ENCODE peak calls at places on chromosomes 3 and 15, in five cellular contexts. G is trophoblast cell, L is esophagus muscularis mucosa, W is A549, D is GM23248. H is an unnamed sample.

GRCh38 chr3:22231061-22231460 is 480.1 kb upstream of the ZNF385D start:
- DNase-seq in L (no peak), D (peak), G (no peak), W (no peak), H (no peak)

GRCh38 chr3:72896996-72897757 is 9.3 kb downstream of the GXYLT2 start:
- DNase-seq in D (peak), W (no peak), G (no peak), L (no peak), H (no peak)

GRCh38 chr15:80587816-80588456 is 107.2 kb upstream of the ABHD17C start:
- DNase-seq in D (peak), G (peak), L (no peak), W (no peak), H (no peak)

GRCh38 chr3:71104090-71104489 is 479.4 kb downstream of the FOXP1 start:
- DNase-seq in W (peak), G (no peak), L (no peak), D (peak), H (no peak)

GRCh38 chr3:31733234-31733667 is 200.5 kb downstream of the STT3B start:
- DNase-seq in G (no peak), D (no peak), W (no peak), L (no peak), H (no peak)

GRCh38 chr15:67240235-67241131 is 14.0 kb downstream of the AAGAB start:
- DNase-seq in L (no peak), G (no peak), D (peak), W (peak), H (no peak)

GRCh38 chr15:42371125-42371524 is 11.8 kb downstream of the CAPN3 start:
- DNase-seq in L (no peak), D (peak), W (peak), G (no peak), H (no peak)

GRCh38 chr3:13229291-13229949 is 156.2 kb upstream of the IQSEC1 start:
- DNase-seq in D (peak), L (no peak), G (peak), W (peak), H (no peak)

GRCh38 chr15:93024716-93025624 is 64.0 kb downstream of the RGMA start:
- DNase-seq in D (no peak), W (no peak), G (no peak), L (no peak), H (no peak)

GRCh38 chr15:35932541-35932940 is 386.6 kb upstream of the DPH6 start:
- DNase-seq in L (no peak), D (no peak), W (no peak), G (no peak), H (no peak)

DNA sequence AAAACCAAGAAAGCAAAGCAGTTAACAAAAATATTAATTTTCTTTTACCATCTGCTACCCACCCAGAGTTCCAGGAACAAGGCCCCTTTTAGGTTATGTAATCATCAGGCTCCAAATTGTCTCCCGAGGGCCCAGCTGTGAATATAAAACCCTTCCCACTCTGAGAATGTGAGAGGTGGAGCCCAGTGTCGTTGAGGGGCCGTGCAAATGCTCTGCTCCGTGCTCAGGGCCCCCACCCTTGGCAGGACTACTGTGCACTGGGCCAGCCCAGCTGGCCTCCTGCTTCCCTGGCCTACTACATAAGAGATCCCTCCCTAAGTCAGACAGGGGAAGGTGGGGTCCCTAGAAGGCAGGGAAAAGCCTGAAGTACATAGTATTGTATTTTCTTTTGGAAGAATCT is 4.6 kb upstream of the CLEC3B start:
- DNase-seq in G (no peak), W (no peak), L (no peak), D (no peak), H (no peak)
- H3K27ac ChIP-seq in G (no peak), W (no peak), L (no peak), D (no peak), H (no peak)

GRCh38 chr3:151863611-151864010 is 9.8 kb upstream of the SUCNR1 start:
- DNase-seq in L (no peak), W (no peak), D (peak), G (no peak), H (no peak)

GRCh38 chr3:151869186-151869585 is 4.3 kb upstream of the SUCNR1 start:
- DNase-seq in L (no peak), D (no peak), W (no peak), G (no peak), H (no peak)

GRCh38 chr3:151859905-151860304 is 13.5 kb upstream of the SUCNR1 start:
- DNase-seq in G (no peak), W (peak), L (no peak), D (no peak), H (no peak)

GRCh38 chr3:151866711-151867410 is 6.6 kb upstream of the SUCNR1 start:
- DNase-seq in W (no peak), G (no peak), L (no peak), D (no peak), H (no peak)

DNA sequence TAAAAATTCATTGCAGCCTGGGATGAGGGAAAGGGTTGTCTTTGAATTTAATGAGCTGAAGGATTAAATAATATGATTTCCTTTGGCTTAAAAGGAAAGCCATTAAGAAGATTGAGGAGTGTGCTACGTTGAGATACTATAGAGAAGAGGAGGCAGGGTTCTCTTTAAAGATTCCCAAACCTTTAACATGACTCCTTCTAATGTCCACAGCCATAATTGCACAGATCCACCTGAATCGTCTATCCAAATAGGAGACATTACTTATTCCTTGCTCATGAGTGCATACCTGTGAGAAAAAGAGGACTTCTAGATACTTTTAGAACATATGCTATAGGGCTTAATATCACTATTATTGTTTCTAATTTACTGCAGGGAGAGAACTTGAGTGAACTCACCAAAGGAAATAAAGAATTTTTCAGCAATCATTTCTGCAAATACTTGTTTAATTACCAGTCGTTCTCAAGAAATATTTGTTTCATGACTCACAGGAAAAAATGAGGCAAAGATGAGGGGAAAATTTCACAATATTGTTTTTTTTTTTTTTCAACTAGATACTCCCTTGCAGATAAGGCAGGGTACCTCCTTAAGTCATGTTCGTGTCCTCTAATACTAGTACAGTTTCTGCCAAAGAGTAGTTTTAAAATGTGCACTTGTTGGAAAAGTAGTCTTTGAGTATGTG is 8.9 kb upstream of the SUCNR1 start:
- DNase-seq in L (no peak), W (peak), G (no peak), D (peak), H (peak)
- H3K27ac ChIP-seq in L (no peak), W (peak), G (no peak), D (peak), H (no peak)

GRCh38 chr15:58269455-58270414 is 131.6 kb downstream of the AQP9 start:
- DNase-seq in D (peak), L (no peak), G (no peak), W (peak), H (peak)
- H3K27ac ChIP-seq in D (no peak), L (no peak), G (no peak), W (peak), H (peak)

GRCh38 chr3:134059680-134060560 is 30.2 kb upstream of the SLCO2A1 start:
- DNase-seq in G (no peak), W (no peak), D (peak), L (no peak), H (no peak)
- H3K27ac ChIP-seq in G (no peak), W (no peak), D (no peak), L (no peak), H (no peak)

H was measured in Panc1.